ENCODE peak calls at places on chromosomes 4 and X, in ten cellular contexts. L, Q, C, E, Z, J, A, R, B and W are unnamed samples.

GRCh38 chrX:2967998-2968909 is 38.1 kb upstream of the ARSH start:
- DNase-seq in A (peak; percentile 31), L (peak; percentile 5), B (no peak), J (no peak), C (no peak), E (no peak), Q (peak; percentile 14), Z (peak; percentile 50), R (peak; percentile 35), W (no peak)

GRCh38 chr4:137343221-137343620 is 189.1 kb downstream of the PCDH18 start:
- DNase-seq in L (no peak), Q (no peak), Z (peak; percentile 2), C (no peak), J (no peak), B (no peak), E (no peak), R (no peak), A (no peak), W (no peak)

GRCh38 chrX:139967300-139967699 is 2.0 kb upstream of the CXorf66 start:
- DNase-seq in R (no peak), J (no peak), E (no peak), A (no peak), L (no peak), Z (no peak), Q (no peak), B (no peak), C (no peak), W (no peak)

GRCh38 chr4:140427919-140428471 is 547 bp upstream of the CLGN start:
- DNase-seq in E (no peak), Z (peak; percentile 53), L (no peak), J (no peak), A (no peak), B (no peak), C (no peak), R (no peak), Q (no peak), W (no peak)

GRCh38 chrX:15849555-15849954 is 5.1 kb downstream of the AP1S2 start:
- DNase-seq in C (no peak), Z (no peak), B (no peak), Q (no peak), E (no peak), R (no peak), J (no peak), L (no peak), A (no peak), W (no peak)

GRCh38 chr4:154329939-154330338 is 161.7 kb downstream of the DCHS2 start:
- DNase-seq in Q (peak; percentile 70), A (no peak), C (peak; percentile 58), L (no peak), B (no peak), Z (peak; percentile 75), J (no peak), R (no peak), E (no peak), W (no peak)

GRCh38 chr4:128463006-128463405 is 175.4 kb upstream of the PGRMC2 start:
- DNase-seq in A (no peak), Z (no peak), B (no peak), Q (no peak), C (no peak), R (no peak), E (no peak), L (no peak), J (no peak), W (no peak)

GRCh38 chr4:116925900-116926457 is 159.4 kb downstream of the TRAM1L1 start:
- DNase-seq in B (no peak), R (peak; percentile 63), C (peak; percentile 38), A (no peak), Q (no peak), L (peak; percentile 77), E (peak; percentile 70), Z (no peak), J (no peak), W (no peak)

GRCh38 chr4:81351653-81352455 is 119.9 kb downstream of the RASGEF1B start:
- DNase-seq in L (peak; percentile 80), A (peak; percentile 68), B (peak; percentile 35), C (peak; percentile 68), Z (peak; percentile 77), R (peak; percentile 80), E (peak; percentile 78), Q (peak; percentile 75), J (no peak), W (no peak)

GRCh38 chrX:9605484-9605883 is 140.6 kb downstream of the TBL1X start:
- DNase-seq in E (no peak), Q (no peak), Z (no peak), J (no peak), L (no peak), C (no peak), R (no peak), A (no peak), B (no peak), W (no peak)

GRCh38 chr4:98284640-98285046 is 23.5 kb downstream of the RAP1GDS1 start:
- DNase-seq in A (no peak), Q (no peak), C (no peak), L (peak; percentile 5), J (no peak), E (no peak), Z (no peak), R (peak; percentile 80), B (no peak), W (no peak)

DNA sequence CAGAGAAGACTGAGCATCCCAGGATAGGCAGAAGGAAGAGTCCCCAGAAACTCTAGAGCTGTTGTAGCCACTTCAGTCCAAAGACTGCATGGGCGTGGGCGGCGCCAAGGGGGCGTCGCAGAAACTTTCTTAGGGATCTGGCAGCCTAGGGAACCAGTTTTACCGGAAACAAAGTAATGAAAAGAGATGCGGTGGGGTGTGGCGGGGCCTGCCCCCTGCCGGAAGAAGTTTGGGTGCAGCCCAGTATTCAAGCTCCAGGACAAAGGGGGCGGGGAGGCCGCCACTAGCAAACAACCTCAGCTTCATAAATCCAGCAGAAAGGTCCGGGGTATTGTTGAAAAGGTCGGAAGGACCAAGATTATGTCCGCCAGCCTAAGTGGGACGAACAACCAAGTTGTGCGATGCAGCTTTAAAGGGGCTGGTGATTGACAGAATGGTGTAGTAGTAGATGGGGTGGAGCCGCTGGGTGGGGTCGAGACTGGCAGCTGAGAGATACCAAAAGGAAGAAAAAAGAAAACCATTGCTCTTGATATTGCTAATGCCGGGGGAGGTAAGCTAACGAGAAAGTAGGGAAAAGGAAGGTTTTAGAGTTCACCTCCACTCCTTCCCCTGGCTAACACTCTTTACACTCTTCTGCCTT is 190.5 kb downstream of the RRAGB start:
- DNase-seq in E (peak; percentile 84), A (peak; percentile 82), Q (peak; percentile 31), B (peak; percentile 7), J (peak; percentile 67), L (peak; percentile 61), C (peak; percentile 61), Z (peak; percentile 42), R (peak; percentile 83), W (no peak)
- TF ChIP-seq CTCF in E (peak; percentile 53), A (peak; percentile 40), Q (no peak), B (peak; percentile 74), J (peak; percentile 39), L (peak; percentile 31), C (peak; percentile 32), Z (peak; percentile 38), R (peak; percentile 72), W (no peak)

GRCh38 chrX:48942895-48943294 is 14.5 kb downstream of the OTUD5 start:
- DNase-seq in Z (no peak), R (no peak), Q (no peak), E (no peak), A (no peak), B (no peak), C (no peak), L (no peak), J (no peak), W (no peak)

GRCh38 chrX:48940404-48940955 is 16.9 kb downstream of the OTUD5 start:
- DNase-seq in B (no peak), Z (no peak), J (no peak), R (no peak), A (no peak), C (no peak), E (no peak), Q (no peak), L (no peak), W (no peak)

GRCh38 chrX:48948589-48948988 is 8.8 kb downstream of the OTUD5 start:
- DNase-seq in E (no peak), R (no peak), J (no peak), L (no peak), B (no peak), C (no peak), Z (no peak), A (no peak), Q (no peak), W (no peak)

DNA sequence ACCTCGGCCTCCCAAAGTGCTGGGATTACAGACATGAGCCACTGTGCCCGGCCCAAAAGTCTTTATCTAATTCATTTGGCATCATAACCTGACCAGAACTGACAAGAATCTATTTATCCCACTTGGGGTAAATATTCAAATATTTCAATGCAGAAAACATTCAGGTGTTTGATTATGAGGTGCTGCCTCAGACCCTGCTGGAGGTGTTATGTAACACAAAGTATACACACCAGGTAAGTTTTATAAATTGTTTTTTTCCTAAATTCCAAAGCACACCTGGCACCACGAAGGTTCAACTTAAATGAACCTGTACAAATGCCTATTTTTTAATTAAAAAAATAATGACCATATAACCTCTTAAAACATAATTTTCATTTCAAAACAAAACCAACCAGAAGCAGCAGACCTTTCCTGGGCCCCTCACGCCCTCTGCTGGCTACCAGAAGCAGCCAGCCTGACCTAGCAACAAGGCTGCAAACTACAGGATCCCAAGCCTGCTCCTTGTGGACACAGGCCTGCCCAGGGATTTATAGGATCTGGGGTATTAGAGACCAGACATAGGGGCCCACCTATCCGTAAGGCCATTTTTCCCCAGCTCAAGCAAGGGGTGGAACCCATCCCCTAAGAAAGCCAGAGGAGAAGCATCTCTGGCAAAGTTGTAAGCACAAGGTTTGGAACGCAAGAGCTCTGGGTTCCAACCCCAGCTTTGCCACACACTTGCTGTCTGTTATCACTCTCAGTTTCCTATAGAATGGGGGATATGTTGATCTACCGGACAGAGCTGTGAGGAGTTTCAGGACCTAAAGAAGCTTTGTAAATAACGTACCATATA is 11.7 kb downstream of the OTUD5 start:
- DNase-seq in A (peak; percentile 58), Q (no peak), B (peak; percentile 41), J (peak; percentile 63), C (no peak), R (peak; percentile 63), L (peak; percentile 40), Z (peak; percentile 42), E (peak; percentile 88), W (peak; percentile 23)
- TF ChIP-seq CTCF in A (peak; percentile 59), Q (no peak), B (peak; percentile 77), J (peak; percentile 77), C (peak; percentile 56), R (peak; percentile 79), L (peak; percentile 64), Z (peak; percentile 75), E (peak; percentile 83), W (peak; percentile 61)

DNA sequence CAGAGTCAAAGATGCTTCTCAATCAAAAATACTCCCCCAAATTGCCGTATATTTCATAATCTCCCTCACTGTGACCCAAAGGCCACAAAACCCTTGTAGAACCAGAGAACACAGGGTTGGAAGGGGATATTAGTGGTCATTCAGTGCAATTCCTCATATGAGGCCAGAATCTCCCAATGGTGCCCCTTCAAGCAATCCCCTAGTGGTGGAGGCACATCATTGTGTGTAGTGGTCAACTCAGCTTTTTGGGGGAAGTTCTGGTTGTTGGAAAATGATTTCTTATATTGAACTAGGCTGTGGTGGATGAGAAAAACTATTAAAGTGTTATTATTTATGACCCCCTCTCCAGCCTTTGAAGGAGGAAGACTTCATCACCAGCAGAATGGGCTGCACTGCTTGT is 17.6 kb upstream of the BOD1L1 start:
- DNase-seq in L (no peak), J (no peak), Z (no peak), E (no peak), Q (no peak), R (no peak), A (no peak), C (no peak), B (no peak), W (no peak)
- TF ChIP-seq CTCF in L (no peak), J (no peak), Z (peak; percentile 10), E (no peak), Q (no peak), R (peak; percentile 44), A (no peak), C (no peak), B (peak; percentile 53), W (no peak)

GRCh38 chrX:40240844-40241243 is 143.1 kb upstream of the BCOR start:
- DNase-seq in C (no peak), B (no peak), R (no peak), J (no peak), Q (no peak), A (no peak), Z (no peak), E (no peak), L (no peak), W (no peak)
- TF ChIP-seq CTCF in C (no peak), B (no peak), R (no peak), J (no peak), Q (no peak), A (no peak), Z (no peak), E (no peak), L (no peak), W (no peak)